ENCODE peak calls at places on chromosome 2, in ten cellular contexts. D is cardiac muscle cell, B is GM12865, R is GM20000, L is foreskin fibroblast, P is fibroblast of pulmonary artery, U is type B pancreatic cell, H is thyroid gland, J is heart left ventricle, V is stomach. Z is an unnamed sample.

GRCh38 chr2:236394571-236394970 is 130.4 kb upstream of the ASB18 start:
- DNase-seq in D (no peak), B (no peak), R (no peak), L (no peak), P (no peak), U (no peak), H (no peak), J (no peak), V (no peak), Z (no peak)

GRCh38 chr2:216583157-216583556 is 50.1 kb upstream of the IGFBP2 start:
- DNase-seq in D (peak; percentile 62), B (no peak), R (no peak), L (no peak), P (peak; percentile 57), U (no peak), H (no peak), J (no peak), V (no peak), Z (no peak)

GRCh38 chr2:180709392-180710145 is 270.8 kb upstream of the UBE2E3 start:
- DNase-seq in D (no peak), B (no peak), R (no peak), L (no peak), P (no peak), U (no peak), H (no peak), J (no peak), V (no peak), Z (no peak)

GRCh38 chr2:236555486-236555885 is 14.1 kb upstream of the ACKR3 start:
- DNase-seq in D (no peak), B (no peak), R (no peak), L (no peak), P (no peak), U (no peak), H (no peak), J (no peak), V (no peak), Z (no peak)

GRCh38 chr2:28869494-28870145 is 489 bp downstream of the TRMT61B start:
- DNase-seq in D (no peak), B (peak; percentile 14), R (peak; percentile 23), L (peak; percentile 20), P (no peak), U (no peak), H (no peak), J (no peak), V (no peak), Z (no peak)

GRCh38 chr2:176174850-176175728 is 13.4 kb upstream of the HOXD1 start:
- DNase-seq in D (no peak), B (peak; percentile 9), R (no peak), L (no peak), P (no peak), U (peak; percentile 80), H (no peak), J (no peak), V (no peak), Z (peak; percentile 82)

GRCh38 chr2:148680462-148680861 is 35.9 kb downstream of the EPC2 start:
- DNase-seq in D (no peak), B (no peak), R (no peak), L (no peak), P (peak; percentile 22), U (no peak), H (no peak), J (no peak), V (no peak), Z (no peak)

GRCh38 chr2:240353086-240353798 is 82.2 kb upstream of the GPC1 start:
- DNase-seq in D (no peak), B (no peak), R (no peak), L (no peak), P (no peak), U (no peak), H (peak; percentile 77), J (no peak), V (no peak), Z (no peak)

GRCh38 chr2:74441690-74442482 is at the start of gene RTKN:
- DNase-seq in D (peak; percentile 41), B (no peak), R (peak; percentile 81), L (no peak), P (no peak), U (peak; percentile 76), H (peak; percentile 82), J (no peak), V (peak; percentile 70), Z (peak; percentile 69)

GRCh38 chr2:46873632-46874068 is 42.0 kb downstream of the MCFD2 start:
- DNase-seq in D (peak; percentile 94), B (no peak), R (no peak), L (peak; percentile 99), P (peak; percentile 94), U (no peak), H (no peak), J (peak; percentile 85), V (peak; percentile 59), Z (no peak)

GRCh38 chr2:218021536-218022071 is 18.8 kb upstream of the TNS1 start:
- DNase-seq in D (no peak), B (no peak), R (no peak), L (no peak), P (no peak), U (no peak), H (peak; percentile 44), J (peak; percentile 86), V (no peak), Z (no peak)

GRCh38 chr2:208570851-208571763 is 164.5 kb downstream of the PTH2R start:
- DNase-seq in D (no peak), B (no peak), R (no peak), L (no peak), P (no peak), U (no peak), H (no peak), J (no peak), V (no peak), Z (no peak)

GRCh38 chr2:208570066-208570465 is 163.5 kb downstream of the PTH2R start:
- DNase-seq in D (no peak), B (no peak), R (no peak), L (no peak), P (no peak), U (no peak), H (no peak), J (no peak), V (no peak), Z (no peak)

GRCh38 chr2:208573559-208573958 is 167.0 kb downstream of the PTH2R start:
- DNase-seq in D (no peak), B (no peak), R (no peak), L (no peak), P (no peak), U (no peak), H (no peak), J (no peak), V (no peak), Z (no peak)

GRCh38 chr2:208568203-208568602 is 161.6 kb downstream of the PTH2R start:
- DNase-seq in D (no peak), B (no peak), R (no peak), L (no peak), P (no peak), U (no peak), H (no peak), J (no peak), V (no peak), Z (no peak)

GRCh38 chr2:208571764-208572131 is 165.2 kb downstream of the PTH2R start:
- DNase-seq in D (no peak), B (no peak), R (no peak), L (no peak), P (no peak), U (no peak), H (no peak), J (no peak), V (no peak), Z (no peak)
- TF ChIP-seq CTCF in D (no peak), B (no peak), R (no peak), L (no peak), P (no peak), U (no peak), H (no peak), J (no peak), V (no peak), Z (no peak)

DNA sequence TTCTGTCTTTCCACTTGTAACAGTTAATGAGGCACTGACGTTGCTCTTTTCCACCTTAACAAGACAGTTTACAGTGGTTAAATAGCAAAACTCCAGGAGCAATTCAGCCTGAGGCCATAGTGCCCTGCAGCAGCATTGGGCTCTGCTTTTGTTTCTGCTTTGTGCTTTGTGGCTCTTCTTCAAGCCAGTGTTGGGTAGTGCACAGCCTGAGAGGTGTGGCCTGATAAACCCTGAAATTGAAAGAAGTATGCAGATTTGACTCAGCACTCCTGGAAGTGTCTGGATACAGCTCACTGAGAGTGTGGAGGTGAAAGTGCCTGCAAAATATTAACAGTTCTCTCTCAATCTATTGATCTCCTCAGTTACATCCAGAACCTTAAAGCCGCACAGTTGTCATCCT is 63.0 kb downstream of the STK25 start:
- DNase-seq in D (no peak), B (peak; percentile 44), R (no peak), L (no peak), P (no peak), U (no peak), H (no peak), J (no peak), V (no peak), Z (no peak)
- TF ChIP-seq CTCF in D (no peak), B (no peak), R (no peak), L (no peak), P (no peak), U (no peak), H (no peak), J (no peak), V (no peak), Z (no peak)

DNA sequence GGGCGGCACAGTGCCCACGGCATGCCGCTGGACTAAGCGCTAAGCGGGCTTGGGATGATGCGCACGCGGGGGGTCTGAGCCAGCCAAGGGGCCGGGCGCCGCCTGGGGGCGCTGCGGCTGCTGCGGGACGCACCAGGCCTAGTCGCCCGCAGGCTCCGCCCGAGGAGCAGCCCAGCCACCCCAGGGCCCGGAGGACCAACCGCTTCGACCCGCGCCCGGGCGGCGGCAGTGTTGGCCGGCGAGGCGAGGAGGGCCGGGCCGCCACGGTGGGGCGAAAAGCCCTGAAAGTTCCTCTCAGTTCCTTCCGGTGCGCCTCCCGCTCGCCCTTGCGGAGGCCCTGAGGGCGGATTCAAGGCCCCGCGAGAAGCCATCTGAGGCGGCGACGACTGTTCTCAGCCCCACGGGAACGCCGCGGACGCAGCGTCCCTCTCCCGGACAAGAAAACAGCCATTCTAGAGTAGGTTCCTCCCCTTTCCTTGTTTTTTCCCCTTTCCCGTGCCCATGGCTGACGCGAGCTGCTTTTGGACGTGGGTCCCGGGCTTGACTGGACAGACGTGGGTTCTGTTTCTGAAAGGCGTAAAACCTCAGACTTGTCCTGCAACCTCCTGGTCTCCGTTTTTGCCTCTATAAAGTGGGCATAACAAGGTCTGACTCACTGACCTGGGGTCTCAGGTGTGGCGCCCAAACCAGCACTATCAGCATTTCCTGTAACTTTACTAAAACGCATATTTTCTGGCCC is at the start of gene ANKAR:
- DNase-seq in D (peak; percentile 97), B (peak; percentile 95), R (peak; percentile 91), L (peak; percentile 93), P (peak; percentile 93), U (peak; percentile 89), H (peak; percentile 88), J (peak; percentile 93), V (peak; percentile 91), Z (peak; percentile 89)
- TF ChIP-seq CTCF in D (peak; percentile 81), B (peak; percentile 85), R (peak; percentile 91), L (peak; percentile 76), P (peak; percentile 48), U (peak; percentile 86), H (peak; percentile 45), J (peak; percentile 92), V (peak; percentile 75), Z (peak; percentile 75)

DNA sequence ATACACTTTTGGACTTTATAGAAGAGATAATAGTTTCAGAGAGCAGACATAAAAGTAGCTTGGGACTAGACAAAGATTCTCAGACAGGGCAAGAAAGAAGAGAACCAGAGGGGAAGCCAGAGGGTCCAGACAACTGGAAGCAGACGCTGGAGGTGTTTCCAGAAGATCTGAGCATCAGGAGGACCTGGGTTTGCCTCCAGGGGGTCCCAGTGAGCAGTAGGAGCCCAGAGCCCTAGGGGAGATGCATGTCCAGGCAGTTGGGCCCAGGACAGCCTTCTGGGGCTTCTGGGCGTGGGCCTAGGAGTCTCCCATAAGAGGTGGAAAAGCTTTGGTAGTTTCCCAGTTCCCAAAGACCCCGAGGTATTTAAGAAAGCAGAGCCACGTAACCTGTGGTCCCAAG is 251.2 kb upstream of the ID2 start:
- DNase-seq in D (no peak), B (no peak), R (no peak), L (no peak), P (no peak), U (no peak), H (no peak), J (no peak), V (no peak), Z (no peak)
- TF ChIP-seq CTCF in D (no peak), B (no peak), R (no peak), L (no peak), P (no peak), U (no peak), H (no peak), J (no peak), V (no peak), Z (no peak)